ENCODE peak calls at places on chromosomes 13 and 19, in six cellular contexts. One of them, this sample, is unnamed.

GRCh38 chr13:40152904-40153303 is 497.4 kb downstream of the COG6 start:
- DNase-seq in endothelial cell of umbilical vein: no peak
- DNase-seq in spleen: no peak
- DNase-seq in CD8-positive, alpha-beta T cell: no peak
- DNase-seq in A549: no peak
- DNase-seq in CD8-positive, alpha-beta memory T cell: no peak
- DNase-seq in this sample: no peak

GRCh38 chr13:30864352-30865130 is 41.5 kb upstream of the MEDAG start:
- DNase-seq in endothelial cell of umbilical vein: peak; percentile 83
- DNase-seq in spleen: no peak
- DNase-seq in A549: no peak
- DNase-seq in CD8-positive, alpha-beta memory T cell: no peak
- DNase-seq in CD8-positive, alpha-beta T cell: no peak
- DNase-seq in this sample: no peak

GRCh38 chr13:114045113-114045735 is 71.3 kb upstream of the C13orf46 start:
- DNase-seq in CD8-positive, alpha-beta T cell: no peak
- DNase-seq in endothelial cell of umbilical vein: no peak
- DNase-seq in A549: no peak
- DNase-seq in spleen: no peak
- DNase-seq in CD8-positive, alpha-beta memory T cell: no peak
- DNase-seq in this sample: no peak

GRCh38 chr19:47670736-47671135 is 42.5 kb upstream of the EHD2 start:
- DNase-seq in spleen: no peak
- DNase-seq in A549: no peak
- DNase-seq in endothelial cell of umbilical vein: no peak
- DNase-seq in CD8-positive, alpha-beta T cell: no peak
- DNase-seq in CD8-positive, alpha-beta memory T cell: no peak
- DNase-seq in this sample: no peak

GRCh38 chr13:99760456-99760855 is 211.1 kb downstream of the ZIC5 start:
- DNase-seq in spleen: no peak
- DNase-seq in CD8-positive, alpha-beta memory T cell: no peak
- DNase-seq in A549: no peak
- DNase-seq in CD8-positive, alpha-beta T cell: no peak
- DNase-seq in endothelial cell of umbilical vein: no peak
- DNase-seq in this sample: no peak

GRCh38 chr13:99656843-99657506 is 155.7 kb downstream of the TM9SF2 start:
- DNase-seq in CD8-positive, alpha-beta memory T cell: peak; percentile 49
- DNase-seq in CD8-positive, alpha-beta T cell: peak; percentile 61
- DNase-seq in endothelial cell of umbilical vein: no peak
- DNase-seq in A549: no peak
- DNase-seq in spleen: no peak
- DNase-seq in this sample: peak; percentile 73

GRCh38 chr19:13002389-13002898 is 7.2 kb downstream of the NFIX start:
- DNase-seq in endothelial cell of umbilical vein: no peak
- DNase-seq in CD8-positive, alpha-beta memory T cell: no peak
- DNase-seq in spleen: no peak
- DNase-seq in CD8-positive, alpha-beta T cell: no peak
- DNase-seq in A549: no peak
- DNase-seq in this sample: no peak

GRCh38 chr13:111472083-111472482 is 151.6 kb downstream of the TEX29 start:
- DNase-seq in CD8-positive, alpha-beta T cell: no peak
- DNase-seq in spleen: no peak
- DNase-seq in endothelial cell of umbilical vein: no peak
- DNase-seq in CD8-positive, alpha-beta memory T cell: no peak
- DNase-seq in A549: no peak
- DNase-seq in this sample: no peak

GRCh38 chr19:51750381-51751124 is 1.1 kb downstream of the FPR1 start:
- DNase-seq in spleen: no peak
- DNase-seq in CD8-positive, alpha-beta memory T cell: no peak
- DNase-seq in endothelial cell of umbilical vein: no peak
- DNase-seq in A549: no peak
- DNase-seq in CD8-positive, alpha-beta T cell: no peak
- DNase-seq in this sample: no peak

GRCh38 chr13:34647379-34647778 is 294.7 kb upstream of the NBEA start:
- DNase-seq in A549: peak; percentile 4
- DNase-seq in CD8-positive, alpha-beta T cell: no peak
- DNase-seq in endothelial cell of umbilical vein: no peak
- DNase-seq in CD8-positive, alpha-beta memory T cell: no peak
- DNase-seq in spleen: no peak
- DNase-seq in this sample: no peak

GRCh38 chr19:6286676-6287075 is 6.9 kb upstream of the MLLT1 start:
- DNase-seq in CD8-positive, alpha-beta memory T cell: no peak
- DNase-seq in endothelial cell of umbilical vein: no peak
- DNase-seq in spleen: peak; percentile 14
- DNase-seq in CD8-positive, alpha-beta T cell: no peak
- DNase-seq in A549: no peak
- DNase-seq in this sample: no peak

GRCh38 chr19:400976-401835 is 7.7 kb downstream of the C2CD4C start:
- DNase-seq in CD8-positive, alpha-beta memory T cell: peak; percentile 40
- DNase-seq in spleen: peak; percentile 51
- DNase-seq in endothelial cell of umbilical vein: no peak
- DNase-seq in CD8-positive, alpha-beta T cell: no peak
- DNase-seq in A549: no peak
- DNase-seq in this sample: no peak

GRCh38 chr19:51127032-51127431 is 2.3 kb downstream of the SIGLEC9 start:
- DNase-seq in CD8-positive, alpha-beta memory T cell: no peak
- DNase-seq in endothelial cell of umbilical vein: no peak
- DNase-seq in spleen: peak; percentile 66
- DNase-seq in A549: no peak
- DNase-seq in CD8-positive, alpha-beta T cell: no peak
- DNase-seq in this sample: no peak

GRCh38 chr19:5592531-5592930 is 24.8 kb upstream of the TINCR start:
- DNase-seq in endothelial cell of umbilical vein: no peak
- DNase-seq in CD8-positive, alpha-beta T cell: no peak
- DNase-seq in spleen: peak; percentile 13
- DNase-seq in CD8-positive, alpha-beta memory T cell: no peak
- DNase-seq in A549: no peak
- DNase-seq in this sample: no peak

GRCh38 chr19:1376415-1376805 is 7.3 kb upstream of the NDUFS7 start:
- DNase-seq in spleen: no peak
- DNase-seq in A549: no peak
- DNase-seq in CD8-positive, alpha-beta T cell: no peak
- DNase-seq in CD8-positive, alpha-beta memory T cell: no peak
- DNase-seq in endothelial cell of umbilical vein: no peak
- DNase-seq in this sample: no peak

GRCh38 chr13:51663980-51664957 is 80.0 kb downstream of the WDFY2 start:
- DNase-seq in endothelial cell of umbilical vein: no peak
- DNase-seq in CD8-positive, alpha-beta memory T cell: no peak
- DNase-seq in spleen: no peak
- DNase-seq in A549: no peak
- DNase-seq in CD8-positive, alpha-beta T cell: no peak
- DNase-seq in this sample: no peak

GRCh38 chr13:71240906-71241305 is 626.1 kb downstream of the DACH1 start:
- DNase-seq in A549: no peak
- DNase-seq in endothelial cell of umbilical vein: peak; percentile 68
- DNase-seq in spleen: no peak
- DNase-seq in CD8-positive, alpha-beta memory T cell: no peak
- DNase-seq in CD8-positive, alpha-beta T cell: no peak
- DNase-seq in this sample: no peak

GRCh38 chr13:102591988-102592781 is 4.6 kb upstream of the TPP2 start:
- DNase-seq in spleen: peak; percentile 90
- DNase-seq in endothelial cell of umbilical vein: peak; percentile 90
- DNase-seq in CD8-positive, alpha-beta memory T cell: peak; percentile 84
- DNase-seq in A549: peak; percentile 40
- DNase-seq in CD8-positive, alpha-beta T cell: peak; percentile 87
- DNase-seq in this sample: peak; percentile 70

GRCh38 chr19:10695401-10696398 is 5.5 kb upstream of the QTRT1 start:
- DNase-seq in A549: peak; percentile 78
- DNase-seq in endothelial cell of umbilical vein: peak; percentile 98
- DNase-seq in CD8-positive, alpha-beta T cell: peak; percentile 88
- DNase-seq in spleen: peak; percentile 97
- DNase-seq in CD8-positive, alpha-beta memory T cell: peak; percentile 90
- DNase-seq in this sample: peak; percentile 80

GRCh38 chr19:29873024-29873800 is 61.4 kb downstream of the CCNE1 start:
- DNase-seq in CD8-positive, alpha-beta T cell: peak; percentile 84
- DNase-seq in endothelial cell of umbilical vein: no peak
- DNase-seq in spleen: peak; percentile 92
- DNase-seq in CD8-positive, alpha-beta memory T cell: peak; percentile 76
- DNase-seq in A549: peak; percentile 85
- DNase-seq in this sample: peak; percentile 41

DNA sequence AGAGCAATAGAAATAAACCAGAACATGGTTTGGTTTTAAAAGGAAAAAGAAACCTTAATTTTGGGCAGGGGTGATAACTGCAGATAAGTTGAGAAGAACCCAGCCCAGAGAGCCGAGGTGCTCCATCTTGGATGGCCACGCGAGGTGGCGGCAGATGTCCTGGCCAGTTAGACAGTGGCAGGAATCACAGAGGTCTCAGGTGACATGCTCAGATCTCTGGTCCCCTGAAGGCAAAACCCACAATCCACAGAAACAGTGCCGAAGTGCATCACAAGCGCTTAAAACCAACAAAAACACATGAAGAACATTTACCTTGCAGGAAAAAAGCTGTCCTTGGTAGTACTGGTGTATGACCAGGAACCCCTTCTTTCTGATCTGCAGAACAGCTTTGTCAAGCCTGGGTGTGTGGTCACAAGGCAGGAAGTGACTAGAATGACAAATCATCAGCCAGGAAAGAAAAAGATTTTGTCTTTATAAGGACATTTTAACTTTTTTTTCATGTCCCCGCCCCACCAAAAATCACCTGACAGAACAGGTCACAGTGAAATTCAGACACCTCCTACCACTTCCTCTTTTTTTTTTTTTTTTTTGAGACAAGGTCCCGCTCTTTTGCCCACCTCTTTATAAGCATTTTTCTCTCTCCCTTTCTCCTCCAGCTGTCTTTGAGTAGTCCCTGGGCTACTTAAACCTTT is at the start of gene LCP1:
- DNase-seq in CD8-positive, alpha-beta memory T cell: peak; percentile 90
- DNase-seq in A549: no peak
- DNase-seq in endothelial cell of umbilical vein: no peak
- DNase-seq in spleen: peak; percentile 87
- DNase-seq in CD8-positive, alpha-beta T cell: peak; percentile 79
- DNase-seq in this sample: peak; percentile 89
- H3K4me1 ChIP-seq in CD8-positive, alpha-beta memory T cell: peaks cover 44% of the 10 kb centered on the region
- H3K4me1 ChIP-seq in A549: no peaks in the 10 kb centered on the region
- H3K4me1 ChIP-seq in endothelial cell of umbilical vein: no peaks in the 10 kb centered on the region
- H3K4me1 ChIP-seq in spleen: peaks cover 46% of the 10 kb centered on the region
- H3K4me1 ChIP-seq in CD8-positive, alpha-beta T cell: peaks cover 45% of the 10 kb centered on the region
- H3K4me1 ChIP-seq in this sample: peaks cover 37% of the 10 kb centered on the region

GRCh38 chr19:3669134-3669436 is 31.2 kb downstream of the PIP5K1C start:
- DNase-seq in CD8-positive, alpha-beta memory T cell: no peak
- DNase-seq in spleen: no peak
- DNase-seq in A549: no peak
- DNase-seq in CD8-positive, alpha-beta T cell: no peak
- DNase-seq in endothelial cell of umbilical vein: no peak
- DNase-seq in this sample: no peak

GRCh38 chr19:3669616-3670257 is 30.5 kb downstream of the PIP5K1C start:
- DNase-seq in A549: no peak
- DNase-seq in spleen: no peak
- DNase-seq in CD8-positive, alpha-beta memory T cell: no peak
- DNase-seq in endothelial cell of umbilical vein: no peak
- DNase-seq in CD8-positive, alpha-beta T cell: no peak
- DNase-seq in this sample: no peak

GRCh38 chr19:3671680-3672574 is 28.3 kb downstream of the PIP5K1C start:
- DNase-seq in spleen: no peak
- DNase-seq in CD8-positive, alpha-beta memory T cell: no peak
- DNase-seq in A549: no peak
- DNase-seq in CD8-positive, alpha-beta T cell: no peak
- DNase-seq in endothelial cell of umbilical vein: peak; percentile 64
- DNase-seq in this sample: no peak

GRCh38 chr19:3670796-3671679 is 29.2 kb downstream of the PIP5K1C start:
- DNase-seq in endothelial cell of umbilical vein: peak; percentile 84
- DNase-seq in spleen: no peak
- DNase-seq in CD8-positive, alpha-beta memory T cell: peak; percentile 66
- DNase-seq in A549: no peak
- DNase-seq in CD8-positive, alpha-beta T cell: peak; percentile 54
- DNase-seq in this sample: no peak

GRCh38 chr19:3670258-3670795 is 29.9 kb downstream of the PIP5K1C start:
- DNase-seq in endothelial cell of umbilical vein: peak; percentile 85
- DNase-seq in CD8-positive, alpha-beta memory T cell: no peak
- DNase-seq in spleen: no peak
- DNase-seq in A549: no peak
- DNase-seq in CD8-positive, alpha-beta T cell: no peak
- DNase-seq in this sample: no peak
- H3K4me3 ChIP-seq in endothelial cell of umbilical vein: no peak overlapping the region
- H3K4me3 ChIP-seq in CD8-positive, alpha-beta memory T cell: no peak overlapping the region
- H3K4me3 ChIP-seq in spleen: no peak overlapping the region
- H3K4me3 ChIP-seq in A549: no peak overlapping the region
- H3K4me3 ChIP-seq in CD8-positive, alpha-beta T cell: no peak overlapping the region
- H3K4me3 ChIP-seq in this sample: no peak overlapping the region

GRCh38 chr13:97324115-97324514 is 102.0 kb downstream of the MBNL2 start:
- DNase-seq in endothelial cell of umbilical vein: no peak
- DNase-seq in A549: no peak
- DNase-seq in CD8-positive, alpha-beta memory T cell: no peak
- DNase-seq in spleen: no peak
- DNase-seq in CD8-positive, alpha-beta T cell: no peak
- DNase-seq in this sample: no peak

GRCh38 chr13:97319088-97319487 is 97.0 kb downstream of the MBNL2 start:
- DNase-seq in CD8-positive, alpha-beta memory T cell: no peak
- DNase-seq in CD8-positive, alpha-beta T cell: no peak
- DNase-seq in spleen: no peak
- DNase-seq in endothelial cell of umbilical vein: no peak
- DNase-seq in A549: no peak
- DNase-seq in this sample: no peak

GRCh38 chr13:97322740-97323342 is 100.7 kb downstream of the MBNL2 start:
- DNase-seq in A549: no peak
- DNase-seq in endothelial cell of umbilical vein: no peak
- DNase-seq in CD8-positive, alpha-beta memory T cell: no peak
- DNase-seq in CD8-positive, alpha-beta T cell: no peak
- DNase-seq in spleen: no peak
- DNase-seq in this sample: no peak

GRCh38 chr13:97321101-97321500 is 99.0 kb downstream of the MBNL2 start:
- DNase-seq in endothelial cell of umbilical vein: no peak
- DNase-seq in A549: no peak
- DNase-seq in spleen: no peak
- DNase-seq in CD8-positive, alpha-beta T cell: no peak
- DNase-seq in CD8-positive, alpha-beta memory T cell: no peak
- DNase-seq in this sample: no peak

DNA sequence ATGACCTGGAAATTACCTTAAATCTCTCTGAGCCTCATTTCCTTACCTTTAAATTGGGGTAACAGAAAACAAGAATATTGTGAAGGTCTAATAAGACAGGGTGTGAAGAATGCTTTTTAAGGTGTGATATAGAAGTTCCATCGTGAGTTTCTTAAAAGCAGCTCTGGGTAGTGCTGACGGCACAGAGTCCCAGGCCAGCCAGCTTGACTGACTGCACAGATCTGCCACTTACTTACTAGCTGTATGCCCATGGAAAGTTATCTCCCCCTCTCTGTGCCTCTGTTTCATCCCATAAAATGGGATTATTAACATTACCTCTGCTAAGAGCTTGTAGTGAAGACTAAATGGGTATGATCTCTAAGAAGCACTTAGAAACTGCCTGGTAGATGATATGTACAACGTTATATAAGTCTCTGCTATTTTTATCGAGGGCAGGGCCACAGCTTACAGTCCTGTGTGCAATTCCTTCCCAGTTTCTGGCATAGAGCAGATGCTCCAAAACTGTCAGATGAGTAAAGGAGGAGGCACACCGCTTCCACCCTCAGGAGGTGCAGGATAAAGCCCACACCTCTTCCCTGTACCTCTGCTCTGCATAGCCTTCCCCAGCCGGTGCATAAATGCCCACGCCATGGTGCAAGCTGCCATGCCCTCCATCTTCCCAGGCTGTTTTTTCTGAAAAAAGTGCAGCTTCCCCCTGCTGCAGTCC is 99.6 kb downstream of the MBNL2 start:
- DNase-seq in A549: no peak
- DNase-seq in endothelial cell of umbilical vein: no peak
- DNase-seq in spleen: no peak
- DNase-seq in CD8-positive, alpha-beta T cell: no peak
- DNase-seq in CD8-positive, alpha-beta memory T cell: no peak
- DNase-seq in this sample: no peak
- H3K4me1 ChIP-seq in A549: peaks cover 21% of the 10 kb centered on the region
- H3K4me1 ChIP-seq in endothelial cell of umbilical vein: peaks cover under 1% of the 10 kb centered on the region
- H3K4me1 ChIP-seq in spleen: peaks cover 18% of the 10 kb centered on the region
- H3K4me1 ChIP-seq in CD8-positive, alpha-beta T cell: no peaks in the 10 kb centered on the region
- H3K4me1 ChIP-seq in CD8-positive, alpha-beta memory T cell: no peaks in the 10 kb centered on the region
- H3K4me1 ChIP-seq in this sample: no peaks in the 10 kb centered on the region

GRCh38 chr19:18225702-18226468 is at the start of gene PDE4C:
- DNase-seq in spleen: peak; percentile 75
- DNase-seq in CD8-positive, alpha-beta T cell: no peak
- DNase-seq in A549: no peak
- DNase-seq in endothelial cell of umbilical vein: peak; percentile 24
- DNase-seq in CD8-positive, alpha-beta memory T cell: no peak
- DNase-seq in this sample: no peak
- H3K4me3 ChIP-seq in spleen: no peak within 1 kb of the TSS
- H3K4me3 ChIP-seq in CD8-positive, alpha-beta T cell: no peak within 1 kb of the TSS
- H3K4me3 ChIP-seq in A549: no peak within 1 kb of the TSS
- H3K4me3 ChIP-seq in endothelial cell of umbilical vein: no peak within 1 kb of the TSS
- H3K4me3 ChIP-seq in CD8-positive, alpha-beta memory T cell: no peak within 1 kb of the TSS
- H3K4me3 ChIP-seq in this sample: no peak within 1 kb of the TSS

This sample was measured in naive thymus-derived CD4-positive, alpha-beta T cell.